ENCODE peak calls at places on chromosomes 16 and 17, in eight cellular contexts. One of them, this sample, is unnamed.

GRCh38 chr17:53797497-53797896 is 25.2 kb upstream of the KIF2B start:
- DNase-seq in tibial artery: no peak
- DNase-seq in transverse colon: no peak
- DNase-seq in A549: no peak
- DNase-seq in stomach: no peak
- DNase-seq in GM12865: no peak
- DNase-seq in AG09319: no peak
- DNase-seq in nephron progenitor cell: no peak
- DNase-seq in this sample: no peak

GRCh38 chr16:81035398-81035974 is at the start of gene ATMIN:
- DNase-seq in A549: peak
- DNase-seq in GM12865: peak
- DNase-seq in AG09319: peak
- DNase-seq in stomach: peak
- DNase-seq in nephron progenitor cell: peak
- DNase-seq in tibial artery: peak
- DNase-seq in transverse colon: peak
- DNase-seq in this sample: peak

GRCh38 chr16:963913-964695 is 6.7 kb downstream of the LMF1 start:
- DNase-seq in nephron progenitor cell: no peak
- DNase-seq in transverse colon: peak
- DNase-seq in A549: no peak
- DNase-seq in tibial artery: no peak
- DNase-seq in stomach: no peak
- DNase-seq in GM12865: no peak
- DNase-seq in AG09319: no peak
- DNase-seq in this sample: no peak

GRCh38 chr16:77431131-77431670 is 3.6 kb downstream of the ADAMTS18 start:
- DNase-seq in tibial artery: no peak
- DNase-seq in transverse colon: no peak
- DNase-seq in GM12865: no peak
- DNase-seq in nephron progenitor cell: no peak
- DNase-seq in stomach: no peak
- DNase-seq in AG09319: no peak
- DNase-seq in A549: no peak
- DNase-seq in this sample: no peak

GRCh38 chr16:81480856-81481821 is 36.5 kb downstream of the CMIP start:
- DNase-seq in A549: no peak
- DNase-seq in AG09319: no peak
- DNase-seq in nephron progenitor cell: no peak
- DNase-seq in tibial artery: peak
- DNase-seq in GM12865: peak
- DNase-seq in stomach: peak
- DNase-seq in transverse colon: peak
- DNase-seq in this sample: no peak

GRCh38 chr16:25416002-25416401 is 158.4 kb upstream of the ZKSCAN2 start:
- DNase-seq in AG09319: no peak
- DNase-seq in transverse colon: no peak
- DNase-seq in GM12865: no peak
- DNase-seq in stomach: no peak
- DNase-seq in A549: no peak
- DNase-seq in tibial artery: no peak
- DNase-seq in nephron progenitor cell: no peak
- DNase-seq in this sample: no peak

GRCh38 chr17:11300738-11301137 is 59.7 kb downstream of the SHISA6 start:
- DNase-seq in transverse colon: no peak
- DNase-seq in AG09319: no peak
- DNase-seq in tibial artery: no peak
- DNase-seq in A549: no peak
- DNase-seq in GM12865: no peak
- DNase-seq in stomach: no peak
- DNase-seq in nephron progenitor cell: no peak
- DNase-seq in this sample: no peak

GRCh38 chr17:3834811-3835210 is 11.2 kb downstream of the NCBP3 start:
- DNase-seq in transverse colon: no peak
- DNase-seq in AG09319: no peak
- DNase-seq in A549: no peak
- DNase-seq in GM12865: no peak
- DNase-seq in nephron progenitor cell: no peak
- DNase-seq in stomach: no peak
- DNase-seq in tibial artery: no peak
- DNase-seq in this sample: no peak

GRCh38 chr17:12866244-12866643 is 76.9 kb downstream of the ARHGAP44 start:
- DNase-seq in transverse colon: no peak
- DNase-seq in stomach: no peak
- DNase-seq in GM12865: peak
- DNase-seq in nephron progenitor cell: no peak
- DNase-seq in tibial artery: no peak
- DNase-seq in A549: no peak
- DNase-seq in AG09319: no peak
- DNase-seq in this sample: no peak

GRCh38 chr17:78147315-78147998 is 1.3 kb downstream of the C17orf99 start:
- DNase-seq in transverse colon: peak
- DNase-seq in stomach: peak
- DNase-seq in GM12865: peak
- DNase-seq in tibial artery: no peak
- DNase-seq in nephron progenitor cell: no peak
- DNase-seq in A549: no peak
- DNase-seq in AG09319: no peak
- DNase-seq in this sample: peak

GRCh38 chr16:11128211-11129123 is 127.5 kb downstream of the SOCS1 start:
- DNase-seq in transverse colon: no peak
- DNase-seq in stomach: peak
- DNase-seq in A549: no peak
- DNase-seq in tibial artery: no peak
- DNase-seq in AG09319: peak
- DNase-seq in nephron progenitor cell: no peak
- DNase-seq in GM12865: no peak
- DNase-seq in this sample: no peak

GRCh38 chr17:42667088-42667951 is 8.2 kb downstream of the TUBG2 start:
- DNase-seq in A549: peak
- DNase-seq in stomach: peak
- DNase-seq in GM12865: no peak
- DNase-seq in nephron progenitor cell: no peak
- DNase-seq in AG09319: no peak
- DNase-seq in transverse colon: peak
- DNase-seq in tibial artery: peak
- DNase-seq in this sample: peak

GRCh38 chr17:32875904-32876413 is 965 bp downstream of the MYO1D start:
- DNase-seq in nephron progenitor cell: no peak
- DNase-seq in stomach: no peak
- DNase-seq in AG09319: peak
- DNase-seq in tibial artery: no peak
- DNase-seq in GM12865: no peak
- DNase-seq in transverse colon: no peak
- DNase-seq in A549: no peak
- DNase-seq in this sample: no peak

DNA sequence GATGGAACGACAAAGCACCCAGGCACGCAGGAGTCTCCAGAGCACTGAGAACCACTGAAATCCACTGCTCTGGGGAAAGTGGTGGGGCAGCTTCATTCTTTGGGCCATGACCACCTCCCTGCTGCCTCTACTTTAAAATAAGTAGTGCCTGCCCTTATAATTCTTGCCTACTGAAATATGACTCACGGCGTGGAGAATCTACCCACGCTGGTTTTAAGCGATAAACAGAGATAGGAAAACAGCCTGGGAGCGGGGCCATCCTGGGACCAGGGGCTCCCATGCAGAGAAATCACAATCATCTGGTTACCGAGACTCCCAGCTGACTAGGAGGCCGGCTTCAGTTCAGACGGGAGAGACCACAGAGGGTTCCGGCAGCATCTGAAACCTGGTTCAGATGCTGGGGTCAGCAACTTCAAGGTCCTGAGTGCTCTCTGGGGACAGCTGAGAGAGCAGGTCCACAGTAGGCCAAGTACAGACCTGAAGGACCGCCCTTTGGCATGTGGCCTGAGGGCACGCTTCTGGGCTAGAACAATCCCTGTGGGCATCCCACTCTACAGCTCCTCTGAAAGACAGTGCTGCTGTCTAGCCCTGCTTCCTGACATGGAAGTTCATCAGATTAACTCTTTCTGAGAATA is 8.6 kb upstream of the DHRS13 start:
- DNase-seq in A549: no peak
- DNase-seq in GM12865: no peak
- DNase-seq in AG09319: no peak
- DNase-seq in nephron progenitor cell: no peak
- DNase-seq in transverse colon: no peak
- DNase-seq in tibial artery: no peak
- DNase-seq in stomach: no peak
- DNase-seq in this sample: no peak
- TF ChIP-seq CTCF in A549: no peak
- TF ChIP-seq CTCF in GM12865: no peak
- TF ChIP-seq CTCF in AG09319: no peak
- TF ChIP-seq CTCF in nephron progenitor cell: no peak
- TF ChIP-seq CTCF in transverse colon: no peak
- TF ChIP-seq CTCF in tibial artery: no peak
- TF ChIP-seq CTCF in stomach: no peak
- TF ChIP-seq CTCF in this sample: no peak

GRCh38 chr17:82823004-82823403 is 16.8 kb downstream of the ZNF750 start:
- DNase-seq in tibial artery: no peak
- DNase-seq in GM12865: peak
- DNase-seq in nephron progenitor cell: no peak
- DNase-seq in stomach: no peak
- DNase-seq in AG09319: no peak
- DNase-seq in A549: no peak
- DNase-seq in transverse colon: no peak
- DNase-seq in this sample: no peak
- TF ChIP-seq CTCF in tibial artery: no peak
- TF ChIP-seq CTCF in GM12865: peak
- TF ChIP-seq CTCF in nephron progenitor cell: no peak
- TF ChIP-seq CTCF in stomach: no peak
- TF ChIP-seq CTCF in AG09319: peak
- TF ChIP-seq CTCF in A549: peak
- TF ChIP-seq CTCF in transverse colon: no peak
- TF ChIP-seq CTCF in this sample: no peak

DNA sequence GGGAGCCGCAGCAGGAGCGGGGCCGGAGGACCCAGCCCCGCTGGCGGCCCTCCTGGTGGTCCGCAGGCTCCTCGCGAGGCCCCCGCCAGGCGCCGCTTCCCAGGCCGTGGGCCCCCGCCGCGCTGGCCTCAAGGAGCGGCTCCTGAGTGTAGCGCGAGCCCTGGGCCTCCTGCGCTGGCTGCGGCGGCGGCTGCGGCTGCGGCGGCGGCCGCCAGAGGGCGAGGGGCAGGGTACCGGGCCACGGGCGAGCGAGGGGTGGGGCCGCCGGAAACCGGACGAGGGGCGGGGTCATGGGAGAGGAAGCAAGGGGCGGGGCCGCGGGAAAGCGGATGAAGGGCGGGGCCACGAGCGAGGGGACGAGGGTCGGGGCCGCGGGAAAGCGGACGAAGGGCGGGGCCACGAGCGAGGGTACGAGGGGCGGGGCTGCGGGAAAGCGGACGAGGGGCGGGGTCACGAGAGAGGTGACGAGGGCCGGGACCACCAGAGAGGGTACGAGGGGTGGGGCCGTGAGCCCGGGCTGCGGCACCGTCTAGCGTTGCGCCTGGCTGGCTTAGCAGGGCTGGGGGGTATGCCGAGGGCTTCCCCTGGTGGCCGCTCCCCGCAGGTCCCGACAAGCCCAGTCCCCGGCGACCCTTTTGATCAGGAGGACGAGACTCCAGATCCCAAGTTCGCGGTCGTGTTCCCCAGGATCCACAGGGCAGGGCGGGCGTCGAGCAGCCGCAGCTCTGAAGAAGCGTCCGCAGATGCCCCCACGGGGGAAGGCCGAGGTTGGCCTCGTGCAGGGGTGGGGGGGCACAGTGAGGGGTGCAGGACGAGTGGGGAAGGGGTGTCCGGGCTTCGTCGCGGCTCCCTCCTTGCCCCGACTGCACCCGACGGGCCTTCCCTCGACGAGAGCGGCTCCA is 1.7 kb downstream of the MYO15B start:
- DNase-seq in A549: peak
- DNase-seq in transverse colon: peak
- DNase-seq in tibial artery: peak
- DNase-seq in GM12865: peak
- DNase-seq in stomach: peak
- DNase-seq in nephron progenitor cell: peak
- DNase-seq in AG09319: peak
- DNase-seq in this sample: peak
- TF ChIP-seq CTCF in A549: peak
- TF ChIP-seq CTCF in transverse colon: peak
- TF ChIP-seq CTCF in tibial artery: peak
- TF ChIP-seq CTCF in GM12865: peak
- TF ChIP-seq CTCF in stomach: peak
- TF ChIP-seq CTCF in nephron progenitor cell: peak
- TF ChIP-seq CTCF in AG09319: peak
- TF ChIP-seq CTCF in this sample: peak

GRCh38 chr16:27273670-27274522 is 5.3 kb upstream of the NSMCE1 start:
- DNase-seq in tibial artery: no peak
- DNase-seq in GM12865: no peak
- DNase-seq in stomach: no peak
- DNase-seq in nephron progenitor cell: no peak
- DNase-seq in AG09319: no peak
- DNase-seq in A549: peak
- DNase-seq in transverse colon: peak
- DNase-seq in this sample: peak
- TF ChIP-seq CTCF in tibial artery: no peak
- TF ChIP-seq CTCF in GM12865: no peak
- TF ChIP-seq CTCF in stomach: no peak
- TF ChIP-seq CTCF in nephron progenitor cell: no peak
- TF ChIP-seq CTCF in AG09319: no peak
- TF ChIP-seq CTCF in A549: no peak
- TF ChIP-seq CTCF in transverse colon: no peak
- TF ChIP-seq CTCF in this sample: peak

This sample was measured in Calu3.